ENCODE peak calls at places on chromosomes 4 and X, in ten cellular contexts. One of them, this sample, is unnamed.

GRCh38 chr4:119080721-119081541 is 54.7 kb upstream of the MYOZ2 start:
- DNase-seq in testis: no peak
- DNase-seq in Peyer's patch: peak; percentile 52
- DNase-seq in breast epithelium: no peak
- DNase-seq in thoracic aorta: no peak
- DNase-seq in PC-3: peak; percentile 84
- DNase-seq in uterus: no peak
- DNase-seq in neural progenitor cell: no peak
- DNase-seq in CD8-positive, alpha-beta T cell: no peak
- DNase-seq in body of pancreas: no peak
- DNase-seq in this sample: no peak

GRCh38 chr4:123593655-123594054 is 197.1 kb downstream of the SPRY1 start:
- DNase-seq in testis: no peak
- DNase-seq in Peyer's patch: no peak
- DNase-seq in breast epithelium: no peak
- DNase-seq in thoracic aorta: no peak
- DNase-seq in PC-3: no peak
- DNase-seq in uterus: no peak
- DNase-seq in neural progenitor cell: no peak
- DNase-seq in CD8-positive, alpha-beta T cell: no peak
- DNase-seq in body of pancreas: no peak
- DNase-seq in this sample: no peak

GRCh38 chr4:144504853-144505252 is 141.1 kb upstream of the HHIP start:
- DNase-seq in testis: no peak
- DNase-seq in Peyer's patch: no peak
- DNase-seq in breast epithelium: no peak
- DNase-seq in thoracic aorta: no peak
- DNase-seq in PC-3: no peak
- DNase-seq in uterus: no peak
- DNase-seq in neural progenitor cell: no peak
- DNase-seq in CD8-positive, alpha-beta T cell: no peak
- DNase-seq in body of pancreas: no peak
- DNase-seq in this sample: no peak

GRCh38 chrX:24574743-24575142 is 72.4 kb downstream of the PCYT1B start:
- DNase-seq in testis: no peak
- DNase-seq in Peyer's patch: no peak
- DNase-seq in breast epithelium: no peak
- DNase-seq in thoracic aorta: no peak
- DNase-seq in PC-3: no peak
- DNase-seq in uterus: no peak
- DNase-seq in neural progenitor cell: no peak
- DNase-seq in CD8-positive, alpha-beta T cell: no peak
- DNase-seq in body of pancreas: no peak
- DNase-seq in this sample: no peak

GRCh38 chr4:24089831-24090531 is 200.1 kb upstream of the PPARGC1A start:
- DNase-seq in testis: no peak
- DNase-seq in Peyer's patch: no peak
- DNase-seq in breast epithelium: no peak
- DNase-seq in thoracic aorta: no peak
- DNase-seq in PC-3: peak; percentile 1
- DNase-seq in uterus: no peak
- DNase-seq in neural progenitor cell: no peak
- DNase-seq in CD8-positive, alpha-beta T cell: no peak
- DNase-seq in body of pancreas: no peak
- DNase-seq in this sample: no peak

GRCh38 chrX:994780-995179 is 217.7 kb downstream of the CRLF2 start:
- DNase-seq in testis: no peak
- DNase-seq in Peyer's patch: no peak
- DNase-seq in breast epithelium: no peak
- DNase-seq in thoracic aorta: no peak
- DNase-seq in PC-3: no peak
- DNase-seq in uterus: no peak
- DNase-seq in neural progenitor cell: no peak
- DNase-seq in CD8-positive, alpha-beta T cell: no peak
- DNase-seq in body of pancreas: no peak
- DNase-seq in this sample: no peak

GRCh38 chr4:118997601-118998000 is 108.9 kb downstream of the SYNPO2 start:
- DNase-seq in testis: no peak
- DNase-seq in Peyer's patch: no peak
- DNase-seq in breast epithelium: no peak
- DNase-seq in thoracic aorta: no peak
- DNase-seq in PC-3: no peak
- DNase-seq in uterus: no peak
- DNase-seq in neural progenitor cell: no peak
- DNase-seq in CD8-positive, alpha-beta T cell: no peak
- DNase-seq in body of pancreas: no peak
- DNase-seq in this sample: no peak

GRCh38 chrX:723781-724180 is 93.2 kb downstream of the SHOX start:
- DNase-seq in testis: no peak
- DNase-seq in Peyer's patch: no peak
- DNase-seq in breast epithelium: no peak
- DNase-seq in thoracic aorta: no peak
- DNase-seq in PC-3: no peak
- DNase-seq in uterus: no peak
- DNase-seq in neural progenitor cell: no peak
- DNase-seq in CD8-positive, alpha-beta T cell: no peak
- DNase-seq in body of pancreas: no peak
- DNase-seq in this sample: no peak

DNA sequence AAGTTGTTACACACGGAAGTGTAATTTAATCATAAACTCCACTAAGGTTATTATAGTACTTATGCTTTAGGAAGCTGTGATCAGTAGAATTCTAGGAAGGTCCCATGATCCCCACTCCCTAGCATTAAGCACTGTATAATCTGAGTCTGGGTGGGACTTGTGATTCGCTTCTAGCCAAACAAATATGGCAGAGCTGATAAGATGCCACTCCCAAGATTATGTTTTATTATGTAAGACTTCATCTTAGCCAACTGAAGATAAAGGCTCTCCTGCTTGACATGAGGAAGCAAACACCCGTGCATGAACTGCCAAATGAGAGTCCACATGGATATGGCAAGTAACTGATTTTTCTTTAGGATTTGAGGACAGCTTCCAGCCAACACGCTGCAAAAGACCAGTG is 186.4 kb upstream of the NDST3 start:
- DNase-seq in testis: no peak
- DNase-seq in Peyer's patch: no peak
- DNase-seq in breast epithelium: no peak
- DNase-seq in thoracic aorta: no peak
- DNase-seq in PC-3: no peak
- DNase-seq in uterus: no peak
- DNase-seq in neural progenitor cell: no peak
- DNase-seq in CD8-positive, alpha-beta T cell: no peak
- DNase-seq in body of pancreas: no peak
- DNase-seq in this sample: no peak
- H3K9me3 ChIP-seq in testis: no peaks in the 10 kb centered on the region
- H3K9me3 ChIP-seq in Peyer's patch: no peaks in the 10 kb centered on the region
- H3K9me3 ChIP-seq in breast epithelium: peaks cover 4% of the 10 kb centered on the region
- H3K9me3 ChIP-seq in thoracic aorta: no peaks in the 10 kb centered on the region
- H3K9me3 ChIP-seq in PC-3: no peaks in the 10 kb centered on the region
- H3K9me3 ChIP-seq in uterus: no peaks in the 10 kb centered on the region
- H3K9me3 ChIP-seq in neural progenitor cell: peaks cover 5% of the 10 kb centered on the region
- H3K9me3 ChIP-seq in CD8-positive, alpha-beta T cell: no peaks in the 10 kb centered on the region
- H3K9me3 ChIP-seq in body of pancreas: no peaks in the 10 kb centered on the region
- H3K9me3 ChIP-seq in this sample: peaks cover 10% of the 10 kb centered on the region

DNA sequence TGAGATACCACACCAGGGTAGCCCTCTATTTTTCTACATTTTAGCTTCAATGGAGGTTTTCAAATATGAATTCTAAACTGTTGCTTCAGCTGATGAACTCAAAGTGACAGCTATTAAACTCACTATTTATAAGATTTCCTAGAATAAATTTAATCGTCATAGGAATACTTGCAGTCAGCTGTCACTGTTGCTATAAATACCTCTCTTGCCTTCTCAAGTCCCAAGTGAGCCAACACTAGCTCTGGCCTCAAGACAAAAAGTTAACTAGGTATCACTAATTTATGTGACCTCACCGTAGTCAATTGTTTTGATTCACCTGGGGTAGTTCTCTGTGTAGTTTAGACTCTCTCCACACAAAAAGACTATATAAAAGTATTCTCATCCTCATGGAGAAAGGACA is 34.3 kb upstream of the PROM1 start:
- DNase-seq in testis: no peak
- DNase-seq in Peyer's patch: no peak
- DNase-seq in breast epithelium: no peak
- DNase-seq in thoracic aorta: no peak
- DNase-seq in PC-3: no peak
- DNase-seq in uterus: no peak
- DNase-seq in neural progenitor cell: no peak
- DNase-seq in CD8-positive, alpha-beta T cell: no peak
- DNase-seq in body of pancreas: no peak
- DNase-seq in this sample: no peak
- H3K27me3 ChIP-seq in testis: no peaks in the 10 kb centered on the region
- H3K27me3 ChIP-seq in Peyer's patch: no peaks in the 10 kb centered on the region
- H3K27me3 ChIP-seq in breast epithelium: no peaks in the 10 kb centered on the region
- H3K27me3 ChIP-seq in thoracic aorta: no peaks in the 10 kb centered on the region
- H3K27me3 ChIP-seq in PC-3: no peaks in the 10 kb centered on the region
- H3K27me3 ChIP-seq in uterus: no peaks in the 10 kb centered on the region
- H3K27me3 ChIP-seq in neural progenitor cell: no peaks in the 10 kb centered on the region
- H3K27me3 ChIP-seq in CD8-positive, alpha-beta T cell: no peaks in the 10 kb centered on the region
- H3K27me3 ChIP-seq in body of pancreas: no peaks in the 10 kb centered on the region
- H3K27me3 ChIP-seq in this sample: no peaks in the 10 kb centered on the region

GRCh38 chrX:54923376-54923775 is 2.8 kb downstream of the TRO start:
- DNase-seq in testis: no peak
- DNase-seq in Peyer's patch: no peak
- DNase-seq in breast epithelium: no peak
- DNase-seq in thoracic aorta: no peak
- DNase-seq in PC-3: no peak
- DNase-seq in uterus: no peak
- DNase-seq in neural progenitor cell: no peak
- DNase-seq in CD8-positive, alpha-beta T cell: no peak
- DNase-seq in body of pancreas: no peak
- DNase-seq in this sample: no peak
- H3K36me3 ChIP-seq in testis: no peaks in the 10 kb centered on the region
- H3K36me3 ChIP-seq in Peyer's patch: no peaks in the 10 kb centered on the region
- H3K36me3 ChIP-seq in breast epithelium: no peaks in the 10 kb centered on the region
- H3K36me3 ChIP-seq in thoracic aorta: peaks cover 9% of the 10 kb centered on the region
- H3K36me3 ChIP-seq in PC-3: no peaks in the 10 kb centered on the region
- H3K36me3 ChIP-seq in uterus: no peaks in the 10 kb centered on the region
- H3K36me3 ChIP-seq in neural progenitor cell: peaks cover 4% of the 10 kb centered on the region
- H3K36me3 ChIP-seq in CD8-positive, alpha-beta T cell: no peaks in the 10 kb centered on the region
- H3K36me3 ChIP-seq in body of pancreas: no peaks in the 10 kb centered on the region
- H3K36me3 ChIP-seq in this sample: no peaks in the 10 kb centered on the region

GRCh38 chrX:73668779-73669178 is 105.8 kb downstream of the CHIC1 start:
- DNase-seq in testis: no peak
- DNase-seq in Peyer's patch: no peak
- DNase-seq in breast epithelium: no peak
- DNase-seq in thoracic aorta: no peak
- DNase-seq in PC-3: no peak
- DNase-seq in uterus: no peak
- DNase-seq in neural progenitor cell: no peak
- DNase-seq in CD8-positive, alpha-beta T cell: no peak
- DNase-seq in body of pancreas: no peak
- DNase-seq in this sample: no peak
- H3K9me3 ChIP-seq in testis: no peaks in the 10 kb centered on the region
- H3K9me3 ChIP-seq in Peyer's patch: no peaks in the 10 kb centered on the region
- H3K9me3 ChIP-seq in breast epithelium: peaks cover 17% of the 10 kb centered on the region
- H3K9me3 ChIP-seq in thoracic aorta: no peaks in the 10 kb centered on the region
- H3K9me3 ChIP-seq in PC-3: no peaks in the 10 kb centered on the region
- H3K9me3 ChIP-seq in uterus: peaks cover 13% of the 10 kb centered on the region
- H3K9me3 ChIP-seq in neural progenitor cell: peaks cover 9% of the 10 kb centered on the region
- H3K9me3 ChIP-seq in CD8-positive, alpha-beta T cell: peaks cover 6% of the 10 kb centered on the region
- H3K9me3 ChIP-seq in body of pancreas: no peaks in the 10 kb centered on the region
- H3K9me3 ChIP-seq in this sample: no peaks in the 10 kb centered on the region

DNA sequence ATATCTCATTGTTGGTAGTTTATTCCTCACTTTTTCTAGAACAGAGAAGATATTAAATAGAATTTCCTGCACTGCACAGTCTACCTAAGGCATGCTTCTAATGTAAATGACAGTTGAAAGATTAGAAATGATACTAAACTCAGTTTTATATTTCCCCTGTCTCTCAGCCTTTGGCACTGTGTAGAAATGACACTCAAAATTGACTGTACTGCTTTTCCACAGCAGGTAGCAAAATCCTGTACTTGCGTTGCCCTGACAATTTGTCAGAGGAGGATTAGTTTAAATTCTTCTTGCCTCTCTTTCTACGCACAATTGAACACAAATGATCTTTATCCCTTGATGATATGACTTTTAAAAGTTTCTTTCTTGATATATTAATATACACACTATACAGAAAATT is 347.6 kb downstream of the SPOCK3 start:
- DNase-seq in testis: no peak
- DNase-seq in Peyer's patch: no peak
- DNase-seq in breast epithelium: no peak
- DNase-seq in thoracic aorta: no peak
- DNase-seq in PC-3: no peak
- DNase-seq in uterus: no peak
- DNase-seq in neural progenitor cell: no peak
- DNase-seq in CD8-positive, alpha-beta T cell: no peak
- DNase-seq in body of pancreas: no peak
- DNase-seq in this sample: no peak
- H3K27me3 ChIP-seq in testis: no peaks in the 10 kb centered on the region
- H3K27me3 ChIP-seq in Peyer's patch: no peaks in the 10 kb centered on the region
- H3K27me3 ChIP-seq in breast epithelium: no peaks in the 10 kb centered on the region
- H3K27me3 ChIP-seq in thoracic aorta: no peaks in the 10 kb centered on the region
- H3K27me3 ChIP-seq in PC-3: no peaks in the 10 kb centered on the region
- H3K27me3 ChIP-seq in uterus: no peaks in the 10 kb centered on the region
- H3K27me3 ChIP-seq in neural progenitor cell: no peaks in the 10 kb centered on the region
- H3K27me3 ChIP-seq in CD8-positive, alpha-beta T cell: no peaks in the 10 kb centered on the region
- H3K27me3 ChIP-seq in body of pancreas: no peaks in the 10 kb centered on the region
- H3K27me3 ChIP-seq in this sample: no peaks in the 10 kb centered on the region

GRCh38 chr4:128279624-128280225 is 7.9 kb downstream of the PGRMC2 start:
- DNase-seq in testis: no peak
- DNase-seq in Peyer's patch: no peak
- DNase-seq in breast epithelium: no peak
- DNase-seq in thoracic aorta: no peak
- DNase-seq in PC-3: no peak
- DNase-seq in uterus: no peak
- DNase-seq in neural progenitor cell: no peak
- DNase-seq in CD8-positive, alpha-beta T cell: no peak
- DNase-seq in body of pancreas: no peak
- DNase-seq in this sample: no peak
- H3K36me3 ChIP-seq in testis: no peaks in the 10 kb centered on the region
- H3K36me3 ChIP-seq in Peyer's patch: no peaks in the 10 kb centered on the region
- H3K36me3 ChIP-seq in breast epithelium: no peaks in the 10 kb centered on the region
- H3K36me3 ChIP-seq in thoracic aorta: no peaks in the 10 kb centered on the region
- H3K36me3 ChIP-seq in PC-3: no peaks in the 10 kb centered on the region
- H3K36me3 ChIP-seq in uterus: no peaks in the 10 kb centered on the region
- H3K36me3 ChIP-seq in neural progenitor cell: peaks cover 3% of the 10 kb centered on the region
- H3K36me3 ChIP-seq in CD8-positive, alpha-beta T cell: no peaks in the 10 kb centered on the region
- H3K36me3 ChIP-seq in body of pancreas: no peaks in the 10 kb centered on the region
- H3K36me3 ChIP-seq in this sample: peaks cover 1% of the 10 kb centered on the region

DNA sequence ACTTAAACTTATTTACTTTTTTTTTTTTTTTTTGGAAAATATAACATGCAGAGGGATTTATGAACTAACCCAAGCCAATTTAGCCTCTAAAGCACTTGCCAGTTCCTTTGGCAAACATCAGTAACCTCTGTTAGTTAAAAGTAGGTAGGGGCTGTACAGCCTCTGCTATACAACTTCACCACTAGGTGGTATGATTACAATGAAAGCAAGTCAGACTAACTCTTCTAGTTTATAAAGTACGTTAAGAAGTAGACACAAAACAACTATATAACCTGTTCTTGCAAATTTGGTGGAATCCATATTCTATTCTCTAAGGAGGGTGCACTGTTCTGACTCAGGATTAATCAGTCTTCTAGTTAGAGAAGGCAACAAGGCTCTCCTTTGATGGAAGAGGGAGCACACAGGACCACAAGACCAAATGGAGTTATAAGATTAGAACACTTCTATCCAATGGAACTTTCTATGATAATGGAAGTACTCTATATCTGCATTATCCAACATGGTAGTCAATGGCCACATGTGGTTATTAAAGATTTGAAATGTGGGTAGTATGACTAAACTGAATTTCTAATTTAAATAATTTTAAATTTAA is 12.8 kb downstream of the AIMP1 start:
- DNase-seq in testis: no peak
- DNase-seq in Peyer's patch: no peak
- DNase-seq in breast epithelium: no peak
- DNase-seq in thoracic aorta: no peak
- DNase-seq in PC-3: peak; percentile 51
- DNase-seq in uterus: no peak
- DNase-seq in neural progenitor cell: peak; percentile 26
- DNase-seq in CD8-positive, alpha-beta T cell: no peak
- DNase-seq in body of pancreas: no peak
- DNase-seq in this sample: no peak
- H3K9me3 ChIP-seq in testis: no peaks in the 10 kb centered on the region
- H3K9me3 ChIP-seq in Peyer's patch: no peaks in the 10 kb centered on the region
- H3K9me3 ChIP-seq in breast epithelium: no peaks in the 10 kb centered on the region
- H3K9me3 ChIP-seq in thoracic aorta: no peaks in the 10 kb centered on the region
- H3K9me3 ChIP-seq in PC-3: no peaks in the 10 kb centered on the region
- H3K9me3 ChIP-seq in uterus: no peaks in the 10 kb centered on the region
- H3K9me3 ChIP-seq in neural progenitor cell: no peaks in the 10 kb centered on the region
- H3K9me3 ChIP-seq in CD8-positive, alpha-beta T cell: no peaks in the 10 kb centered on the region
- H3K9me3 ChIP-seq in body of pancreas: no peaks in the 10 kb centered on the region
- H3K9me3 ChIP-seq in this sample: no peaks in the 10 kb centered on the region